ENCODE peak calls at places on chromosomes 7 and 10, in ten cellular contexts. R, G, P, M, T, D, E, C, F and O are unnamed samples.

GRCh38 chr10:96043157-96043894 is at the start of gene CCNJ:
- DNase-seq in R (peak; percentile 86), G (no peak), P (peak; percentile 98), M (peak; percentile 89), T (peak; percentile 85), D (peak; percentile 91), E (peak; percentile 81), C (peak; percentile 64), F (peak; percentile 82), O (peak; percentile 97)

GRCh38 chr10:33267708-33268107 is 66.8 kb downstream of the NRP1 start:
- DNase-seq in R (no peak), G (no peak), P (no peak), M (no peak), T (no peak), D (no peak), E (no peak), C (no peak), F (no peak), O (no peak)

GRCh38 chr7:72272479-72272878 is 139.7 kb downstream of the CALN1 start:
- DNase-seq in R (no peak), G (no peak), P (no peak), M (no peak), T (no peak), D (no peak), E (no peak), C (no peak), F (no peak), O (no peak)

GRCh38 chr10:1370298-1370697 is 314.1 kb downstream of the WDR37 start:
- DNase-seq in R (no peak), G (no peak), P (no peak), M (no peak), T (no peak), D (no peak), E (no peak), C (no peak), F (no peak), O (no peak)

GRCh38 chr10:112873541-112873940 is 76.5 kb upstream of the TCF7L2 start:
- DNase-seq in R (no peak), G (no peak), P (no peak), M (no peak), T (no peak), D (no peak), E (no peak), C (no peak), F (no peak), O (no peak)

GRCh38 chr10:68202965-68203358 is 29.0 kb downstream of the ATOH7 start:
- DNase-seq in R (no peak), G (no peak), P (no peak), M (no peak), T (no peak), D (no peak), E (peak; percentile 59), C (no peak), F (no peak), O (no peak)

GRCh38 chr10:28915989-28916588 is 238.8 kb downstream of the BAMBI start:
- DNase-seq in R (no peak), G (no peak), P (no peak), M (no peak), T (no peak), D (no peak), E (no peak), C (no peak), F (no peak), O (no peak)

GRCh38 chr10:72981028-72981881 is 26.6 kb upstream of the PLA2G12B start:
- DNase-seq in R (no peak), G (no peak), P (no peak), M (no peak), T (no peak), D (no peak), E (no peak), C (no peak), F (no peak), O (no peak)

GRCh38 chr7:125661006-125661405 is 731.4 kb upstream of the POT1 start:
- DNase-seq in R (no peak), G (no peak), P (no peak), M (no peak), T (no peak), D (no peak), E (peak; percentile 16), C (no peak), F (no peak), O (no peak)

DNA sequence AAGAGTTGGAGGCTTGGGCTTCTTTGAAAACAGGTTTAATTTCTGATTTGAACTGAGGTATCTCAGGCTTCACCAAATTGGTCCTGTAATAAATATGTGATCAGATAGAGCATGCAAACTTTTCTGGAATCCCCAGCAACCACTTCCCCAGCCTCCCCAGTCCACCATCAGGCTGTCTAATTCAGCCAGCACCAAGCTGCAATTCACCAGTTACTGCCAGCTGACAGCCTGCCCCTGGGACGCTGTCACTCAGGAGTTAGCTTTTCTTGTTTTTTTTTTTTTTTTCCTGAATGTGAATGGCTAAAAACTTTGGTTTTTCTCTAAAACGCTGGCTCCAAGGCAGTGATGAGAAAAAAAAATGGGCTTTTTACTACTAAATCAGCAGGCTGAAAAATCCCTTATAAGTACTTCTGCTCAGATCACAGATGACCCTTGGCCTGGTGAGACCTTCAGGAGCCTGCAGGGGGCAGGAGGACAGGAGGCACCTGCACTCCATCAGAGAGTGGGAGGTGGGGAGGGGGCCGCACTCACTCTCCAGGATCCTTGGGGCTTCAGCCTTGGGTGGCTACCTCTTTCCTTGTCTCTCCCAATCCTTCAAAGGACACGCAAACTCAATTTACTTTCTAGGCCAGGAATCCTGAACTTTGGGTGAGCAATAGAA is 349.4 kb downstream of the GATA3 start:
- DNase-seq in R (no peak), G (no peak), P (no peak), M (no peak), T (no peak), D (no peak), E (no peak), C (no peak), F (no peak), O (no peak)
- TF ChIP-seq CTCF in R (no peak), G (peak; percentile 11), P (no peak), M (no peak), T (no peak), D (no peak), E (no peak), C (peak; percentile 31), F (no peak), O (no peak)

GRCh38 chr10:124353896-124354295 is 64.8 kb downstream of the OAT start:
- DNase-seq in R (no peak), G (no peak), P (peak; percentile 3), M (no peak), T (no peak), D (no peak), E (no peak), C (no peak), F (no peak), O (no peak)
- TF ChIP-seq CTCF in R (no peak), G (no peak), P (no peak), M (no peak), T (no peak), D (no peak), E (no peak), C (no peak), F (no peak), O (no peak)

GRCh38 chr7:42240416-42240815 is 3.4 kb upstream of the GLI3 start:
- DNase-seq in R (no peak), G (no peak), P (no peak), M (no peak), T (no peak), D (no peak), E (no peak), C (no peak), F (no peak), O (no peak)

GRCh38 chr7:42242381-42242780 is 5.4 kb upstream of the GLI3 start:
- DNase-seq in R (no peak), G (no peak), P (no peak), M (no peak), T (no peak), D (no peak), E (no peak), C (no peak), F (no peak), O (no peak)

GRCh38 chr7:42247301-42247700 is 10.3 kb upstream of the GLI3 start:
- DNase-seq in R (no peak), G (no peak), P (no peak), M (no peak), T (no peak), D (no peak), E (peak; percentile 77), C (no peak), F (no peak), O (no peak)

GRCh38 chr7:42248579-42248978 is 11.6 kb upstream of the GLI3 start:
- DNase-seq in R (no peak), G (no peak), P (no peak), M (no peak), T (no peak), D (no peak), E (no peak), C (no peak), F (no peak), O (no peak)

GRCh38 chr7:42244828-42245227 is 7.8 kb upstream of the GLI3 start:
- DNase-seq in R (no peak), G (no peak), P (no peak), M (no peak), T (no peak), D (no peak), E (peak; percentile 68), C (no peak), F (no peak), O (no peak)
- TF ChIP-seq CTCF in R (no peak), G (no peak), P (no peak), M (no peak), T (no peak), D (no peak), E (no peak), C (no peak), F (no peak), O (no peak)

GRCh38 chr7:7103343-7104313 is 78.7 kb upstream of the C1GALT1 start:
- DNase-seq in R (no peak), G (peak; percentile 21), P (peak; percentile 45), M (no peak), T (no peak), D (peak; percentile 48), E (peak; percentile 24), C (peak; percentile 43), F (no peak), O (peak; percentile 64)

GRCh38 chr7:7104971-7105370 is 77.4 kb upstream of the C1GALT1 start:
- DNase-seq in R (no peak), G (no peak), P (no peak), M (no peak), T (no peak), D (no peak), E (no peak), C (no peak), F (no peak), O (no peak)

GRCh38 chr7:7100432-7100849 is 81.9 kb upstream of the C1GALT1 start:
- DNase-seq in R (no peak), G (no peak), P (no peak), M (no peak), T (no peak), D (no peak), E (peak; percentile 28), C (no peak), F (no peak), O (no peak)

GRCh38 chr7:7104314-7104698 is 78.0 kb upstream of the C1GALT1 start:
- DNase-seq in R (no peak), G (no peak), P (no peak), M (no peak), T (no peak), D (no peak), E (peak; percentile 5), C (no peak), F (no peak), O (no peak)

GRCh38 chr7:7102906-7103305 is 79.4 kb upstream of the C1GALT1 start:
- DNase-seq in R (no peak), G (no peak), P (peak; percentile 5), M (no peak), T (no peak), D (peak; percentile 45), E (no peak), C (no peak), F (no peak), O (no peak)
- TF ChIP-seq CTCF in R (no peak), G (no peak), P (no peak), M (no peak), T (no peak), D (no peak), E (no peak), C (no peak), F (no peak), O (no peak)